ENCODE peak calls at places on chromosomes 13 and 19, in ten cellular contexts. T is mesendoderm, P is HCT116, O is IMR-90, H is heart left ventricle, Y is lower lobe of right lung, E is stomach, Q is uterus, K is colonic mucosa, G is breast epithelium. D is an unnamed sample. For H3K4me1 and H3K36me3, the result is how much of the 10 kb centered on the place peaks cover.

GRCh38 chr19:46821512-46822359 is 28.9 kb downstream of the AP2S1 start:
- DNase-seq in H (peak), Y (peak), O (no peak), K (peak), Q (no peak), P (no peak), E (no peak), T (no peak), G (no peak), D (no peak)

GRCh38 chr13:48813518-48813917 is 159.8 kb downstream of the CYSLTR2 start:
- DNase-seq in E (no peak), G (no peak), Q (no peak), Y (no peak), T (no peak), P (no peak), H (no peak), K (no peak), O (no peak), D (no peak)

GRCh38 chr19:18731562-18732008 is 48.1 kb downstream of the CRTC1 start:
- DNase-seq in P (no peak), E (peak), T (peak), H (peak), G (no peak), K (no peak), Q (no peak), O (peak), Y (no peak), D (no peak)

GRCh38 chr13:34257980-34258379 is 440.0 kb downstream of the RFC3 start:
- DNase-seq in Y (no peak), G (no peak), P (no peak), O (no peak), H (no peak), T (no peak), Q (no peak), E (no peak), K (no peak), D (no peak)

GRCh38 chr13:76822691-76823267 is 63.4 kb downstream of the KCTD12 start:
- DNase-seq in K (no peak), O (peak), P (no peak), Q (no peak), E (no peak), G (no peak), H (no peak), T (peak), Y (no peak), D (no peak)

GRCh38 chr19:17385878-17386611 is 8.0 kb downstream of the CCDC194 start:
- DNase-seq in Y (peak), H (peak), K (peak), E (peak), T (peak), G (no peak), O (peak), Q (peak), P (no peak), D (no peak)

GRCh38 chr19:43759515-43759914 is 4.8 kb upstream of the SMG9 start:
- DNase-seq in G (peak), P (peak), H (peak), K (no peak), E (no peak), Y (no peak), T (peak), Q (no peak), O (peak), D (no peak)

GRCh38 chr19:19543640-19544039 is 5.6 kb downstream of the CILP2 start:
- DNase-seq in T (no peak), K (no peak), G (no peak), Y (no peak), Q (no peak), O (no peak), E (no peak), H (no peak), P (no peak), D (no peak)

GRCh38 chr13:109088528-109088927 is 459.1 kb downstream of the MYO16 start:
- DNase-seq in Y (no peak), P (no peak), O (no peak), T (no peak), H (no peak), G (no peak), E (no peak), K (no peak), Q (no peak), D (no peak)

GRCh38 chr19:56162258-56162657 is 13.6 kb upstream of the GALP start:
- DNase-seq in P (no peak), G (no peak), K (no peak), Y (no peak), T (no peak), Q (no peak), E (no peak), H (no peak), O (peak), D (no peak)

GRCh38 chr19:12331211-12331941 is 2.1 kb downstream of the ZNF563 start:
- DNase-seq in K (no peak), H (no peak), Y (no peak), E (no peak), P (no peak), T (no peak), G (no peak), Q (no peak), O (no peak), D (no peak)

GRCh38 chr19:18496980-18497256 is 25.0 kb downstream of the ELL start:
- DNase-seq in H (no peak), G (no peak), O (no peak), K (no peak), Y (no peak), E (no peak), Q (no peak), P (no peak), T (no peak), D (no peak)

GRCh38 chr13:51821666-51822065 is 17.7 kb upstream of the DHRS12 start:
- DNase-seq in T (no peak), G (no peak), K (no peak), H (no peak), Y (no peak), O (no peak), Q (no peak), E (no peak), P (no peak), D (no peak)

GRCh38 chr19:8391274-8392016 is 1.3 kb downstream of the RAB11B start:
- DNase-seq in P (no peak), G (no peak), O (no peak), E (peak), Q (no peak), H (no peak), Y (peak), K (no peak), T (no peak), D (no peak)

GRCh38 chr19:32404939-32405430 is 585 bp upstream of the DPY19L3 start:
- DNase-seq in G (peak), H (peak), Q (peak), T (no peak), O (peak), Y (peak), P (no peak), E (peak), K (peak), D (no peak)

GRCh38 chr13:48194392-48194754 is 38.6 kb upstream of the ITM2B start:
- DNase-seq in E (no peak), H (no peak), K (no peak), T (no peak), P (no peak), G (no peak), O (no peak), Y (no peak), Q (no peak), D (no peak)

GRCh38 chr19:33404916-33405315 is 31.4 kb downstream of the CEBPG start:
- DNase-seq in Q (no peak), K (no peak), G (no peak), T (no peak), E (no peak), H (no peak), Y (peak), P (no peak), O (no peak), D (no peak)

GRCh38 chr19:45076029-45076850 is at the start of gene ZNF296:
- DNase-seq in G (peak), O (no peak), P (peak), E (peak), T (peak), Q (peak), Y (peak), K (peak), H (peak), D (peak)

GRCh38 chr13:76378767-76379166 is 507.4 kb downstream of the KCTD12 start:
- DNase-seq in T (no peak), K (no peak), E (no peak), G (no peak), P (no peak), O (no peak), Q (no peak), H (no peak), Y (no peak), D (no peak)

GRCh38 chr19:52673014-52673413 is 34.9 kb upstream of the ZNF83 start:
- DNase-seq in G (no peak), K (no peak), O (peak), T (no peak), Y (no peak), H (no peak), P (no peak), Q (no peak), E (no peak), D (no peak)

GRCh38 chr13:32881792-32882175 is 134.4 kb upstream of the KL start:
- DNase-seq in Y (no peak), Q (no peak), P (no peak), O (no peak), T (no peak), G (no peak), H (no peak), K (no peak), E (no peak), D (no peak)

GRCh38 chr13:98368019-98368418 is 190.9 kb upstream of the RNF113B start:
- DNase-seq in P (no peak), H (no peak), T (no peak), O (peak), Q (no peak), E (no peak), Y (no peak), G (no peak), K (no peak), D (no peak)

GRCh38 chr19:50836543-50837195 is 3.3 kb upstream of the KLK15 start:
- DNase-seq in P (no peak), K (no peak), Q (no peak), T (no peak), H (no peak), G (no peak), O (no peak), E (no peak), Y (no peak), D (no peak)

GRCh38 chr19:17441241-17442135 is 7.0 kb downstream of the TMEM221 start:
- DNase-seq in Y (no peak), O (no peak), T (peak), P (no peak), E (no peak), H (peak), G (no peak), K (no peak), Q (no peak), D (no peak)

GRCh38 chr13:51797664-51798488 is 6.1 kb downstream of the DHRS12 start:
- DNase-seq in G (peak), Q (peak), K (peak), H (no peak), Y (no peak), T (peak), E (peak), O (peak), P (peak), D (no peak)

GRCh38 chr13:103539265-103539664 is 473.0 kb upstream of the SLC10A2 start:
- DNase-seq in Q (no peak), T (peak), H (no peak), E (no peak), K (no peak), Y (no peak), P (no peak), G (no peak), O (no peak), D (no peak)

DNA sequence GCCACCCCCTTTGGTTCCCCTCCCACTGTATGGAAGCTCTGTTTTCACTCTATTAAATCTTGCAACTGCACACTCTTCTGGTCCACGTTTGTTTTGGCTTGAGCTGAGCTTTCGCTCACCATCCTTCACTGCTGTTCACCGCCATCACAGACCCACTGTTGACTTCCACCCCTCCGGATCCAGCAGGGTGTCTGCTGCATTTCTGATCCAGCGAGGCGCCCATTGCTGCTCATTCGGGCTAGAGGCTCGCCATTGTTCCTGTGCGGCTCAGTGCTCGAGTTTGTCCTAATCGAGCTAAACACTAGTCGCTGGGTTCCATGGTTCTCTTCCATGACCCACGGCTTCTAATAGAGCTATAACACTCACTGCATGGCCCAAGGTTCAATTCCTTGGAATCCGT is 42.7 kb downstream of the ACTN4 start:
- DNase-seq in K (no peak), G (no peak), T (no peak), H (no peak), Q (no peak), Y (no peak), P (no peak), E (no peak), O (no peak), D (no peak)
- H3K4me1 ChIP-seq in K (under half), G (under half), T (under half), H (half or more), Q (under half), Y (half or more), P (half or more), E (half or more), O (under half), D (under half)

GRCh38 chr13:24251525-24251924 is 57.9 kb upstream of the C1QTNF9 start:
- DNase-seq in G (no peak), O (no peak), E (no peak), K (no peak), T (no peak), Q (no peak), H (no peak), Y (no peak), P (no peak), D (no peak)
- H3K4me3 ChIP-seq in G (no peak), O (no peak), E (peak), K (no peak), T (no peak), Q (no peak), H (no peak), Y (peak), P (no peak), D (no peak)

DNA sequence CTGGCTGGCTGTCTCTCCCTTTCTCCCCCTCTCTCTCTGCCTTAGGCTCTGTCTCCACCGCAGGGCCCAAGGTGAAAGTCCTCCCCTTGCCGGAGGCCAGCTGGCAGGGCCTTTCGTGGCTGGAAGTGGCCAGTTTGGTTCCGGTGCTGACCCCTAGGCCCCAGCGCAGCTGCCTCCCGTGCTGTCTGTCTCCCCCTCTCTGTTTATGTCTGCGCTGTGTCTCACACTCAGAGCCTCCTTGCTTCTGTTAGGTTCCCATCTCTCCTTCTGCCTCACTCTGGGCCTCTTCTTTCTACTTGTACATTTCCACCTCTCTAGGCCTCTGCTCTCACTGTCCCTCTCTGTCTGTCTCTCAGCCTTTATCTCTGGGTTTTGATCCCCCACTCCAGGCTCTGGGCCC is 13.1 kb downstream of the CCDC97 start:
- DNase-seq in G (no peak), O (peak), K (no peak), E (no peak), H (peak), Y (no peak), P (no peak), Q (peak), T (no peak), D (no peak)
- H3K36me3 ChIP-seq in G (under half), O (under half), K (under half), E (under half), H (under half), Y (under half), P (under half), Q (under half), T (under half), D (under half)

GRCh38 chr19:6536138-6536671 is 5.4 kb downstream of the TNFSF9 start:
- DNase-seq in E (peak), H (no peak), K (peak), Y (peak), G (peak), P (peak), O (no peak), Q (no peak), T (peak), D (no peak)
- H3K4me1 ChIP-seq in E (under half), H (under half), K (under half), Y (under half), G (under half), P (half or more), O (under half), Q (under half), T (under half), D (under half)

GRCh38 chr19:39705578-39706188 is 1.4 kb downstream of the LGALS14 start:
- DNase-seq in H (no peak), K (no peak), Y (no peak), T (no peak), O (no peak), Q (no peak), E (no peak), G (no peak), P (no peak), D (no peak)
- H3K4me3 ChIP-seq in H (no peak), K (no peak), Y (no peak), T (no peak), O (no peak), Q (no peak), E (no peak), G (no peak), P (no peak), D (no peak)

DNA sequence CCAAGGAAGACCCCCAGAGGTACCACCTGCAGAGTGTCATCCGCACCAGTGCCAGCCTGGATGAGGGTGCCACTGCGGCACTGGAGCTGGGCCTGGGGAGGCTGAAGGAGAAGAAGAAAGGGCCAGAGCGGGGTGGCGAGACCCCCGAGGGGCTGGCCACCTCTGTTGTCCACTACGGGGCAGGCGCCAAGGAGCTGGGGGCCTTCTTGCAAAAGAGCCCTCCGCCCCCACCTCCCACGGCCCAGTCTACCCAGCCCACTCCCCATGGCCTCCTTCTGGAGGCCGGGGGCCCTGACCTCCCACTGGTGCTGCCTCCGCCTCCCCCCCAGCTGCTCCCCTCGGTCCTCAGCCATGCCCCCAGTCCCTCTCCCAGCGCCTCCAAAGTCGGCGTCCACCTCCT is 5.4 kb downstream of the PRR12 start:
- DNase-seq in G (no peak), T (no peak), E (no peak), H (no peak), O (no peak), P (no peak), Q (no peak), Y (no peak), K (no peak), D (no peak)
- H3K36me3 ChIP-seq in G (under half), T (under half), E (half or more), H (half or more), O (half or more), P (under half), Q (under half), Y (half or more), K (under half), D (under half)

DNA sequence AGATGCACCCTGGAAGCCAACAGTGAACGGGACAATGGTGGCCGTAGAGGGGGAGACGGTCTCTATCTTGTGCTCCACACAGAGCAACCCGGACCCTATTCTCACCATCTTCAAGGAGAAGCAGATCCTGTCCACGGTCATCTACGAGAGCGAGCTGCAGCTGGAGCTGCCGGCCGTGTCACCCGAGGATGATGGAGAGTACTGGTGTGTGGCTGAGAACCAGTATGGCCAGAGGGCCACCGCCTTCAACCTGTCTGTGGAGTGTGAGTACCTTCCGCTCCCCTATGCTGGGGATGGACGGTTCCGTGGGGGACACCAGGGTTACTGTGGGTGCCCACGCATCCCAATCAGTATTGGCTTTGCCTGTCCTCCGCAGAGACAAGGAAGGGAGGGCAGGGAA is 10.5 kb downstream of the MAG start:
- DNase-seq in Y (no peak), O (no peak), T (no peak), Q (no peak), H (peak), P (no peak), K (no peak), E (no peak), G (no peak), D (no peak)
- H3K4me1 ChIP-seq in Y (under half), O (under half), T (under half), Q (under half), H (under half), P (under half), K (under half), E (under half), G (under half), D (under half)

DNA sequence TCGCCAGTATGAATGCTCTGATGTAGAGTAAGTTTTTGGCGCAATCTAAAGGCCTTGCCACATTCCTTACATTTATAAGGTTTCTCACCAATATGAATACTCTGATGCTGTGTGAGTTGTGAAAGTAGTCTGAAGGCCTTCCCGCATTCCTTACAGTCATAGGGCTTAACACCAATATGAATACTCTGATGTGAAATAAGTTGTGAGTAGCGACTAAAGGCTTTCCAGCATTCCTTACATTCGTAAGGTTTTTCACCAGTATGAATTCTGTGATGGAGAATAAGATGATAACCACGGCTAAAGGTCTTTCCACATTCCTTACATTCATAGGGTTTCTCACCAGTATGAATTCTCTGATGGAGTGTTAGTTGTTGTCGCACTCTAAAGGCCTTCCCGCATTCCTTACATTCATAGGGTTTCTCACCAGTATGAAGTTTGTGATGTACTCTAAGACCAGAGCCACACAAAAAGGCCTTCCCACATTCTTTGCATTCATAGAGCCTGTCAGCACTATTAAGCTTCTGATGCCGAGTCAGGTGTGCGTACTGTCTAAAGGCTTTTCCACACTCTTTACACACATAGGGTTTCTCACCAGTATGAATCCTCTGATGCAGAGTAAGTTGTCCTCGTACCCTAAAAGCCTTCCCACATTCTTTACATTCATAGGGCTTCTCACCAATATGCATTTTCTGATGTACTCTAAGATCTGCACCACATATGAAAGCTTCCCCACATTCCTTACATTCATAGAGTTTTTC is 14.1 kb upstream of the ZFP14 start:
- DNase-seq in K (no peak), E (no peak), H (no peak), Y (no peak), G (no peak), O (no peak), P (no peak), T (peak), Q (no peak), D (no peak)
- H3K4me3 ChIP-seq in K (no peak), E (no peak), H (no peak), Y (no peak), G (no peak), O (no peak), P (no peak), T (peak), Q (no peak), D (no peak)

DNA sequence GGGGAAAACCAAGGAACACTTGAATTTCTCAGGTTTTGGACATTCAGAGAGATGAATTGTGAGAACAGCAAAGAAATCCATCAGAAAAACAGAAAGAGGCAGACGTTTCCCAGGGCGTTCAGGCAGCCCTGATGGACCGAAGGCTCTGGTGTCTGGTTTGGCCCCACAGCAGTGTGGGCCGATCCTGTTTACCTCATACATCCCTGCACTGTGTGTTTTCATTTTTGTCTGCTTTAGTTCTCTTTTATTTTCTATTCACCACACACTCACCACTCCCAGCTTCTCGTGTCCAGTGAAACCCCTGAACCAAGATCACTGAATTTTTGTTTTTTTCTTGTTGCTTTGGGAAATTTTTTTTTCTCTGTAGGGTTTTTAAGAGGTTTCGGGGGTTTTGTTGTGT is 11.9 kb upstream of the WDR18 start:
- DNase-seq in T (no peak), H (no peak), P (no peak), Q (no peak), E (no peak), K (no peak), G (no peak), O (no peak), Y (no peak), D (no peak)
- H3K36me3 ChIP-seq in T (under half), H (under half), P (under half), Q (under half), E (under half), K (under half), G (under half), O (under half), Y (under half), D (under half)